ENCODE peak calls at places on chromosome 4, in seven cellular contexts. U, C, V, A, W, S and R are unnamed samples.
A peak's percentile ranks its signal among the peaks of the same experiment; 100 is the strongest.

GRCh38 chr4:186092296-186092695 is 12.2 kb upstream of the FAM149A start:
- DNase-seq in U (no peak), C (no peak), V (no peak), A (no peak), W (no peak), S (no peak), R (no peak)

GRCh38 chr4:76212301-76212700 is 1.3 kb downstream of the SCARB2 start:
- DNase-seq in U (no peak), C (peak; percentile 10), V (no peak), A (no peak), W (no peak), S (no peak), R (no peak)

GRCh38 chr4:76410621-76411020 is 10.3 kb downstream of the CCDC158 start:
- DNase-seq in U (no peak), C (no peak), V (no peak), A (no peak), W (no peak), S (no peak), R (no peak)

GRCh38 chr4:163109967-163110366 is 56.7 kb downstream of the NAF1 start:
- DNase-seq in U (no peak), C (no peak), V (no peak), A (no peak), W (no peak), S (no peak), R (no peak)

GRCh38 chr4:26083987-26084386 is 170.0 kb downstream of the SMIM20 start:
- DNase-seq in U (no peak), C (no peak), V (no peak), A (peak; percentile 68), W (no peak), S (no peak), R (peak; percentile 95)

GRCh38 chr4:168503652-168504362 is 7.0 kb downstream of the PALLD start:
- DNase-seq in U (no peak), C (no peak), V (no peak), A (no peak), W (no peak), S (no peak), R (no peak)

GRCh38 chr4:188783606-188784157 is 644.4 kb downstream of the TRIML1 start:
- DNase-seq in U (no peak), C (no peak), V (no peak), A (no peak), W (no peak), S (no peak), R (no peak)

GRCh38 chr4:136740326-136740725 is 792.0 kb downstream of the PCDH18 start:
- DNase-seq in U (no peak), C (no peak), V (no peak), A (no peak), W (no peak), S (no peak), R (no peak)

GRCh38 chr4:143344011-143344410 is 7.3 kb downstream of the GAB1 start:
- DNase-seq in U (no peak), C (no peak), V (no peak), A (no peak), W (peak; percentile 36), S (no peak), R (no peak)

GRCh38 chr4:152591876-152592275 is 56.0 kb upstream of the FBXW7 start:
- DNase-seq in U (no peak), C (no peak), V (no peak), A (no peak), W (no peak), S (no peak), R (no peak)

GRCh38 chr4:139188648-139189416 is 11.8 kb upstream of the ELF2 start:
- DNase-seq in U (no peak), C (no peak), V (no peak), A (no peak), W (peak; percentile 48), S (no peak), R (no peak)

GRCh38 chr4:76147454-76148141 is 599 bp downstream of the NUP54 start:
- DNase-seq in U (peak; percentile 65), C (peak; percentile 57), V (no peak), A (peak; percentile 20), W (peak; percentile 94), S (peak; percentile 14), R (peak; percentile 73)

GRCh38 chr4:165009493-165010227 is 22.1 kb upstream of the TRIM60 start:
- DNase-seq in U (no peak), C (no peak), V (no peak), A (no peak), W (no peak), S (no peak), R (no peak)

GRCh38 chr4:38008493-38009120 is 48.4 kb downstream of the PTTG2 start:
- DNase-seq in U (no peak), C (no peak), V (no peak), A (no peak), W (no peak), S (no peak), R (no peak)

GRCh38 chr4:37477126-37477525 is 209.1 kb downstream of the RELL1 start:
- DNase-seq in U (no peak), C (no peak), V (no peak), A (no peak), W (no peak), S (no peak), R (no peak)

GRCh38 chr4:186190456-186191265 is 706 bp upstream of the CYP4V2 start:
- DNase-seq in U (no peak), C (no peak), V (peak; percentile 48), A (no peak), W (peak; percentile 68), S (peak; percentile 44), R (peak; percentile 10)

GRCh38 chr4:128403586-128403985 is 116.0 kb upstream of the PGRMC2 start:
- DNase-seq in U (no peak), C (no peak), V (no peak), A (no peak), W (no peak), S (no peak), R (no peak)

GRCh38 chr4:94889961-94890360 is 132.2 kb downstream of the BMPR1B start:
- DNase-seq in U (no peak), C (no peak), V (no peak), A (no peak), W (no peak), S (no peak), R (peak; percentile 96)

GRCh38 chr4:112083587-112084347 is 61.5 kb upstream of the FAM241A start:
- DNase-seq in U (no peak), C (no peak), V (no peak), A (no peak), W (no peak), S (no peak), R (no peak)

GRCh38 chr4:17232575-17233253 is 279.2 kb downstream of the QDPR start:
- DNase-seq in U (no peak), C (peak; percentile 19), V (no peak), A (peak; percentile 66), W (peak; percentile 48), S (peak; percentile 46), R (peak; percentile 78)

GRCh38 chr4:166827167-166827566 is 407.1 kb downstream of the SPOCK3 start:
- DNase-seq in U (no peak), C (peak; percentile 51), V (no peak), A (no peak), W (no peak), S (no peak), R (no peak)

GRCh38 chr4:53055274-53055673 is 193.2 kb downstream of the RASL11B start:
- DNase-seq in U (no peak), C (no peak), V (no peak), A (no peak), W (peak; percentile 62), S (no peak), R (peak; percentile 89)

GRCh38 chr4:19381068-19381467 is 870.6 kb upstream of the SLIT2 start:
- DNase-seq in U (no peak), C (no peak), V (no peak), A (no peak), W (no peak), S (no peak), R (peak; percentile 67)

GRCh38 chr4:145260091-145260490 is 79.7 kb upstream of the OTUD4 start:
- DNase-seq in U (no peak), C (no peak), V (no peak), A (no peak), W (no peak), S (no peak), R (no peak)

GRCh38 chr4:39044947-39045734 is 12.9 kb upstream of the TMEM156 start:
- DNase-seq in U (no peak), C (peak; percentile 25), V (peak; percentile 48), A (no peak), W (no peak), S (no peak), R (no peak)
- H3K4me1 ChIP-seq in U (no peaks in the 10 kb centered on the region), C (peaks cover 3% of the 10 kb centered on the region), V (peaks cover 47% of the 10 kb centered on the region), A (no peaks in the 10 kb centered on the region), W (peaks cover 13% of the 10 kb centered on the region), S (peaks cover 48% of the 10 kb centered on the region), R (peaks cover 17% of the 10 kb centered on the region)

GRCh38 chr4:183924362-183925044 is 19.4 kb downstream of the STOX2 start:
- DNase-seq in U (no peak), C (no peak), V (no peak), A (no peak), W (no peak), S (no peak), R (no peak)
- H3K4me1 ChIP-seq in U (no peaks in the 10 kb centered on the region), C (no peaks in the 10 kb centered on the region), V (no peaks in the 10 kb centered on the region), A (no peaks in the 10 kb centered on the region), W (no peaks in the 10 kb centered on the region), S (peaks cover 7% of the 10 kb centered on the region), R (no peaks in the 10 kb centered on the region)

GRCh38 chr4:15779789-15780188 is 1.7 kb downstream of the CD38 start:
- DNase-seq in U (no peak), C (no peak), V (no peak), A (no peak), W (no peak), S (no peak), R (no peak)
- H3K4me1 ChIP-seq in U (no peaks in the 10 kb centered on the region), C (peaks cover 10% of the 10 kb centered on the region), V (peaks cover 34% of the 10 kb centered on the region), A (no peaks in the 10 kb centered on the region), W (no peaks in the 10 kb centered on the region), S (peaks cover 21% of the 10 kb centered on the region), R (peaks cover 9% of the 10 kb centered on the region)

GRCh38 chr4:158786155-158786581 is 17.3 kb downstream of the FNIP2 start:
- DNase-seq in U (no peak), C (no peak), V (no peak), A (no peak), W (no peak), S (no peak), R (peak; percentile 67)
- H3K4me1 ChIP-seq in U (peaks cover 22% of the 10 kb centered on the region), C (peaks cover 54% of the 10 kb centered on the region), V (peaks cover 5% of the 10 kb centered on the region), A (peaks cover 5% of the 10 kb centered on the region), W (no peaks in the 10 kb centered on the region), S (peaks cover 81% of the 10 kb centered on the region), R (peaks cover 30% of the 10 kb centered on the region)